ENCODE peak calls at places on chromosomes 1 and 21, in ten cellular contexts. One of them, this sample, is unnamed.

GRCh38 chr1:59504281-59504680 is 207.4 kb downstream of the FGGY start:
- DNase-seq in A172: no peak
- DNase-seq in NCI-H510A treated with DMSO at 0.1 percent for 48 hours: no peak
- DNase-seq in activated CD8-positive, alpha-beta memory T cell treated with anti-CD3 and anti-CD28 coated beads for 48 hours: no peak
- DNase-seq in tibial nerve: no peak
- DNase-seq in posterior cingulate gyrus: no peak
- DNase-seq in stimulated activated CD4-positive, alpha-beta T cell treated with anti-CD3 and anti-CD28 coated beads, Interleukin-12 subunit alpha, Interleukin-12 subunit beta, amount 100 ng/mL, for 4 hours: no peak
- DNase-seq in HT-29: no peak
- DNase-seq in NCI-H1105 treated with DMSO at 0.1 percent for 48 hours: no peak
- DNase-seq in adipocyte: no peak
- DNase-seq in this sample: no peak

GRCh38 chr1:23118957-23119792 is 49.5 kb downstream of the LUZP1 start:
- DNase-seq in activated CD8-positive, alpha-beta memory T cell treated with anti-CD3 and anti-CD28 coated beads for 48 hours: no peak
- DNase-seq in adipocyte: peak
- DNase-seq in posterior cingulate gyrus: no peak
- DNase-seq in stimulated activated CD4-positive, alpha-beta T cell treated with anti-CD3 and anti-CD28 coated beads, Interleukin-12 subunit alpha, Interleukin-12 subunit beta, amount 100 ng/mL, for 4 hours: no peak
- DNase-seq in tibial nerve: no peak
- DNase-seq in A172: no peak
- DNase-seq in HT-29: no peak
- DNase-seq in NCI-H510A treated with DMSO at 0.1 percent for 48 hours: no peak
- DNase-seq in NCI-H1105 treated with DMSO at 0.1 percent for 48 hours: no peak
- DNase-seq in this sample: no peak

GRCh38 chr1:62528015-62528414 is 69.3 kb upstream of the ANGPTL3 start:
- DNase-seq in NCI-H510A treated with DMSO at 0.1 percent for 48 hours: no peak
- DNase-seq in A172: no peak
- DNase-seq in adipocyte: no peak
- DNase-seq in tibial nerve: no peak
- DNase-seq in HT-29: no peak
- DNase-seq in posterior cingulate gyrus: no peak
- DNase-seq in NCI-H1105 treated with DMSO at 0.1 percent for 48 hours: no peak
- DNase-seq in stimulated activated CD4-positive, alpha-beta T cell treated with anti-CD3 and anti-CD28 coated beads, Interleukin-12 subunit alpha, Interleukin-12 subunit beta, amount 100 ng/mL, for 4 hours: no peak
- DNase-seq in activated CD8-positive, alpha-beta memory T cell treated with anti-CD3 and anti-CD28 coated beads for 48 hours: no peak
- DNase-seq in this sample: no peak

GRCh38 chr1:206112600-206113301 is 4.4 kb downstream of the AVPR1B start:
- DNase-seq in tibial nerve: no peak
- DNase-seq in NCI-H1105 treated with DMSO at 0.1 percent for 48 hours: no peak
- DNase-seq in A172: no peak
- DNase-seq in NCI-H510A treated with DMSO at 0.1 percent for 48 hours: no peak
- DNase-seq in activated CD8-positive, alpha-beta memory T cell treated with anti-CD3 and anti-CD28 coated beads for 48 hours: no peak
- DNase-seq in posterior cingulate gyrus: no peak
- DNase-seq in HT-29: peak
- DNase-seq in stimulated activated CD4-positive, alpha-beta T cell treated with anti-CD3 and anti-CD28 coated beads, Interleukin-12 subunit alpha, Interleukin-12 subunit beta, amount 100 ng/mL, for 4 hours: no peak
- DNase-seq in adipocyte: no peak
- DNase-seq in this sample: no peak

GRCh38 chr1:59669752-59670312 is 144.9 kb upstream of the HOOK1 start:
- DNase-seq in A172: peak
- DNase-seq in HT-29: no peak
- DNase-seq in adipocyte: peak
- DNase-seq in tibial nerve: peak
- DNase-seq in activated CD8-positive, alpha-beta memory T cell treated with anti-CD3 and anti-CD28 coated beads for 48 hours: no peak
- DNase-seq in NCI-H1105 treated with DMSO at 0.1 percent for 48 hours: no peak
- DNase-seq in posterior cingulate gyrus: peak
- DNase-seq in NCI-H510A treated with DMSO at 0.1 percent for 48 hours: no peak
- DNase-seq in stimulated activated CD4-positive, alpha-beta T cell treated with anti-CD3 and anti-CD28 coated beads, Interleukin-12 subunit alpha, Interleukin-12 subunit beta, amount 100 ng/mL, for 4 hours: no peak
- DNase-seq in this sample: no peak

GRCh38 chr1:23865543-23865930 is 2.6 kb downstream of the FUCA1 start:
- DNase-seq in adipocyte: peak
- DNase-seq in activated CD8-positive, alpha-beta memory T cell treated with anti-CD3 and anti-CD28 coated beads for 48 hours: no peak
- DNase-seq in NCI-H510A treated with DMSO at 0.1 percent for 48 hours: no peak
- DNase-seq in posterior cingulate gyrus: no peak
- DNase-seq in stimulated activated CD4-positive, alpha-beta T cell treated with anti-CD3 and anti-CD28 coated beads, Interleukin-12 subunit alpha, Interleukin-12 subunit beta, amount 100 ng/mL, for 4 hours: no peak
- DNase-seq in tibial nerve: no peak
- DNase-seq in NCI-H1105 treated with DMSO at 0.1 percent for 48 hours: no peak
- DNase-seq in HT-29: peak
- DNase-seq in A172: peak
- DNase-seq in this sample: no peak

GRCh38 chr1:175853681-175854080 is 110.3 kb upstream of the TNR start:
- DNase-seq in adipocyte: no peak
- DNase-seq in HT-29: no peak
- DNase-seq in stimulated activated CD4-positive, alpha-beta T cell treated with anti-CD3 and anti-CD28 coated beads, Interleukin-12 subunit alpha, Interleukin-12 subunit beta, amount 100 ng/mL, for 4 hours: no peak
- DNase-seq in tibial nerve: no peak
- DNase-seq in NCI-H1105 treated with DMSO at 0.1 percent for 48 hours: no peak
- DNase-seq in activated CD8-positive, alpha-beta memory T cell treated with anti-CD3 and anti-CD28 coated beads for 48 hours: no peak
- DNase-seq in posterior cingulate gyrus: no peak
- DNase-seq in NCI-H510A treated with DMSO at 0.1 percent for 48 hours: no peak
- DNase-seq in A172: no peak
- DNase-seq in this sample: no peak

GRCh38 chr1:4144349-4144971 is 244.4 kb upstream of the C1orf174 start:
- DNase-seq in tibial nerve: no peak
- DNase-seq in NCI-H1105 treated with DMSO at 0.1 percent for 48 hours: no peak
- DNase-seq in A172: no peak
- DNase-seq in posterior cingulate gyrus: no peak
- DNase-seq in NCI-H510A treated with DMSO at 0.1 percent for 48 hours: no peak
- DNase-seq in activated CD8-positive, alpha-beta memory T cell treated with anti-CD3 and anti-CD28 coated beads for 48 hours: no peak
- DNase-seq in HT-29: no peak
- DNase-seq in stimulated activated CD4-positive, alpha-beta T cell treated with anti-CD3 and anti-CD28 coated beads, Interleukin-12 subunit alpha, Interleukin-12 subunit beta, amount 100 ng/mL, for 4 hours: no peak
- DNase-seq in adipocyte: no peak
- DNase-seq in this sample: no peak

GRCh38 chr1:221741364-221741970 is 422 bp downstream of the DUSP10 start:
- DNase-seq in adipocyte: peak
- DNase-seq in NCI-H510A treated with DMSO at 0.1 percent for 48 hours: peak
- DNase-seq in HT-29: no peak
- DNase-seq in tibial nerve: no peak
- DNase-seq in NCI-H1105 treated with DMSO at 0.1 percent for 48 hours: peak
- DNase-seq in posterior cingulate gyrus: no peak
- DNase-seq in A172: peak
- DNase-seq in stimulated activated CD4-positive, alpha-beta T cell treated with anti-CD3 and anti-CD28 coated beads, Interleukin-12 subunit alpha, Interleukin-12 subunit beta, amount 100 ng/mL, for 4 hours: peak
- DNase-seq in activated CD8-positive, alpha-beta memory T cell treated with anti-CD3 and anti-CD28 coated beads for 48 hours: no peak
- DNase-seq in this sample: peak

GRCh38 chr1:12601690-12602632 is 16.0 kb downstream of the DHRS3 start:
- DNase-seq in NCI-H1105 treated with DMSO at 0.1 percent for 48 hours: no peak
- DNase-seq in NCI-H510A treated with DMSO at 0.1 percent for 48 hours: no peak
- DNase-seq in A172: peak
- DNase-seq in HT-29: peak
- DNase-seq in activated CD8-positive, alpha-beta memory T cell treated with anti-CD3 and anti-CD28 coated beads for 48 hours: no peak
- DNase-seq in tibial nerve: no peak
- DNase-seq in stimulated activated CD4-positive, alpha-beta T cell treated with anti-CD3 and anti-CD28 coated beads, Interleukin-12 subunit alpha, Interleukin-12 subunit beta, amount 100 ng/mL, for 4 hours: no peak
- DNase-seq in adipocyte: no peak
- DNase-seq in posterior cingulate gyrus: no peak
- DNase-seq in this sample: no peak

GRCh38 chr1:31762323-31762722 is 1.8 kb downstream of the ADGRB2 start:
- DNase-seq in tibial nerve: no peak
- DNase-seq in A172: no peak
- DNase-seq in HT-29: no peak
- DNase-seq in NCI-H1105 treated with DMSO at 0.1 percent for 48 hours: no peak
- DNase-seq in posterior cingulate gyrus: no peak
- DNase-seq in activated CD8-positive, alpha-beta memory T cell treated with anti-CD3 and anti-CD28 coated beads for 48 hours: no peak
- DNase-seq in adipocyte: no peak
- DNase-seq in stimulated activated CD4-positive, alpha-beta T cell treated with anti-CD3 and anti-CD28 coated beads, Interleukin-12 subunit alpha, Interleukin-12 subunit beta, amount 100 ng/mL, for 4 hours: no peak
- DNase-seq in NCI-H510A treated with DMSO at 0.1 percent for 48 hours: no peak
- DNase-seq in this sample: no peak

GRCh38 chr1:94539496-94539895 is 2.1 kb downstream of the F3 start:
- DNase-seq in NCI-H510A treated with DMSO at 0.1 percent for 48 hours: no peak
- DNase-seq in posterior cingulate gyrus: no peak
- DNase-seq in adipocyte: peak
- DNase-seq in tibial nerve: no peak
- DNase-seq in HT-29: no peak
- DNase-seq in A172: no peak
- DNase-seq in stimulated activated CD4-positive, alpha-beta T cell treated with anti-CD3 and anti-CD28 coated beads, Interleukin-12 subunit alpha, Interleukin-12 subunit beta, amount 100 ng/mL, for 4 hours: no peak
- DNase-seq in NCI-H1105 treated with DMSO at 0.1 percent for 48 hours: no peak
- DNase-seq in activated CD8-positive, alpha-beta memory T cell treated with anti-CD3 and anti-CD28 coated beads for 48 hours: no peak
- DNase-seq in this sample: no peak

GRCh38 chr1:245765241-245766000 is 610.6 kb downstream of the KIF26B start:
- DNase-seq in A172: peak
- DNase-seq in stimulated activated CD4-positive, alpha-beta T cell treated with anti-CD3 and anti-CD28 coated beads, Interleukin-12 subunit alpha, Interleukin-12 subunit beta, amount 100 ng/mL, for 4 hours: no peak
- DNase-seq in posterior cingulate gyrus: no peak
- DNase-seq in NCI-H1105 treated with DMSO at 0.1 percent for 48 hours: no peak
- DNase-seq in activated CD8-positive, alpha-beta memory T cell treated with anti-CD3 and anti-CD28 coated beads for 48 hours: no peak
- DNase-seq in tibial nerve: no peak
- DNase-seq in NCI-H510A treated with DMSO at 0.1 percent for 48 hours: no peak
- DNase-seq in adipocyte: peak
- DNase-seq in HT-29: no peak
- DNase-seq in this sample: no peak

GRCh38 chr1:17441265-17441992 is 2.0 kb upstream of the RCC2 start:
- DNase-seq in activated CD8-positive, alpha-beta memory T cell treated with anti-CD3 and anti-CD28 coated beads for 48 hours: no peak
- DNase-seq in NCI-H1105 treated with DMSO at 0.1 percent for 48 hours: no peak
- DNase-seq in stimulated activated CD4-positive, alpha-beta T cell treated with anti-CD3 and anti-CD28 coated beads, Interleukin-12 subunit alpha, Interleukin-12 subunit beta, amount 100 ng/mL, for 4 hours: no peak
- DNase-seq in NCI-H510A treated with DMSO at 0.1 percent for 48 hours: peak
- DNase-seq in adipocyte: peak
- DNase-seq in HT-29: peak
- DNase-seq in A172: peak
- DNase-seq in tibial nerve: no peak
- DNase-seq in posterior cingulate gyrus: no peak
- DNase-seq in this sample: no peak

GRCh38 chr1:195886000-195886399 is 722.2 kb downstream of the KCNT2 start:
- DNase-seq in stimulated activated CD4-positive, alpha-beta T cell treated with anti-CD3 and anti-CD28 coated beads, Interleukin-12 subunit alpha, Interleukin-12 subunit beta, amount 100 ng/mL, for 4 hours: no peak
- DNase-seq in NCI-H510A treated with DMSO at 0.1 percent for 48 hours: no peak
- DNase-seq in posterior cingulate gyrus: no peak
- DNase-seq in tibial nerve: no peak
- DNase-seq in adipocyte: no peak
- DNase-seq in HT-29: no peak
- DNase-seq in A172: no peak
- DNase-seq in activated CD8-positive, alpha-beta memory T cell treated with anti-CD3 and anti-CD28 coated beads for 48 hours: no peak
- DNase-seq in NCI-H1105 treated with DMSO at 0.1 percent for 48 hours: no peak
- DNase-seq in this sample: no peak

GRCh38 chr1:226772456-226773139 is 33.5 kb upstream of the ITPKB start:
- DNase-seq in A172: no peak
- DNase-seq in NCI-H1105 treated with DMSO at 0.1 percent for 48 hours: no peak
- DNase-seq in stimulated activated CD4-positive, alpha-beta T cell treated with anti-CD3 and anti-CD28 coated beads, Interleukin-12 subunit alpha, Interleukin-12 subunit beta, amount 100 ng/mL, for 4 hours: no peak
- DNase-seq in tibial nerve: no peak
- DNase-seq in NCI-H510A treated with DMSO at 0.1 percent for 48 hours: no peak
- DNase-seq in adipocyte: no peak
- DNase-seq in posterior cingulate gyrus: no peak
- DNase-seq in HT-29: no peak
- DNase-seq in activated CD8-positive, alpha-beta memory T cell treated with anti-CD3 and anti-CD28 coated beads for 48 hours: no peak
- DNase-seq in this sample: no peak

GRCh38 chr1:99766378-99766800 is at the start of gene FRRS1:
- DNase-seq in NCI-H1105 treated with DMSO at 0.1 percent for 48 hours: peak
- DNase-seq in adipocyte: peak
- DNase-seq in HT-29: peak
- DNase-seq in posterior cingulate gyrus: no peak
- DNase-seq in activated CD8-positive, alpha-beta memory T cell treated with anti-CD3 and anti-CD28 coated beads for 48 hours: peak
- DNase-seq in stimulated activated CD4-positive, alpha-beta T cell treated with anti-CD3 and anti-CD28 coated beads, Interleukin-12 subunit alpha, Interleukin-12 subunit beta, amount 100 ng/mL, for 4 hours: peak
- DNase-seq in A172: peak
- DNase-seq in NCI-H510A treated with DMSO at 0.1 percent for 48 hours: peak
- DNase-seq in tibial nerve: peak
- DNase-seq in this sample: no peak

GRCh38 chr1:24910751-24911650 is 19.1 kb downstream of the RUNX3 start:
- DNase-seq in stimulated activated CD4-positive, alpha-beta T cell treated with anti-CD3 and anti-CD28 coated beads, Interleukin-12 subunit alpha, Interleukin-12 subunit beta, amount 100 ng/mL, for 4 hours: no peak
- DNase-seq in A172: peak
- DNase-seq in posterior cingulate gyrus: no peak
- DNase-seq in NCI-H510A treated with DMSO at 0.1 percent for 48 hours: no peak
- DNase-seq in tibial nerve: no peak
- DNase-seq in NCI-H1105 treated with DMSO at 0.1 percent for 48 hours: no peak
- DNase-seq in activated CD8-positive, alpha-beta memory T cell treated with anti-CD3 and anti-CD28 coated beads for 48 hours: no peak
- DNase-seq in HT-29: no peak
- DNase-seq in adipocyte: no peak
- DNase-seq in this sample: no peak

GRCh38 chr21:46005081-46005480 is 23.5 kb downstream of the COL6A1 start:
- DNase-seq in A172: no peak
- DNase-seq in NCI-H510A treated with DMSO at 0.1 percent for 48 hours: no peak
- DNase-seq in posterior cingulate gyrus: no peak
- DNase-seq in adipocyte: no peak
- DNase-seq in activated CD8-positive, alpha-beta memory T cell treated with anti-CD3 and anti-CD28 coated beads for 48 hours: no peak
- DNase-seq in stimulated activated CD4-positive, alpha-beta T cell treated with anti-CD3 and anti-CD28 coated beads, Interleukin-12 subunit alpha, Interleukin-12 subunit beta, amount 100 ng/mL, for 4 hours: no peak
- DNase-seq in tibial nerve: no peak
- DNase-seq in NCI-H1105 treated with DMSO at 0.1 percent for 48 hours: no peak
- DNase-seq in HT-29: no peak
- DNase-seq in this sample: no peak

GRCh38 chr1:66642992-66643391 is 109.0 kb downstream of the SGIP1 start:
- DNase-seq in A172: no peak
- DNase-seq in posterior cingulate gyrus: no peak
- DNase-seq in tibial nerve: no peak
- DNase-seq in NCI-H1105 treated with DMSO at 0.1 percent for 48 hours: no peak
- DNase-seq in stimulated activated CD4-positive, alpha-beta T cell treated with anti-CD3 and anti-CD28 coated beads, Interleukin-12 subunit alpha, Interleukin-12 subunit beta, amount 100 ng/mL, for 4 hours: no peak
- DNase-seq in activated CD8-positive, alpha-beta memory T cell treated with anti-CD3 and anti-CD28 coated beads for 48 hours: no peak
- DNase-seq in NCI-H510A treated with DMSO at 0.1 percent for 48 hours: no peak
- DNase-seq in HT-29: no peak
- DNase-seq in adipocyte: no peak
- DNase-seq in this sample: no peak

GRCh38 chr1:18836654-18837053 is 22.8 kb downstream of the TAS1R2 start:
- DNase-seq in tibial nerve: no peak
- DNase-seq in A172: no peak
- DNase-seq in activated CD8-positive, alpha-beta memory T cell treated with anti-CD3 and anti-CD28 coated beads for 48 hours: no peak
- DNase-seq in NCI-H510A treated with DMSO at 0.1 percent for 48 hours: no peak
- DNase-seq in posterior cingulate gyrus: no peak
- DNase-seq in adipocyte: no peak
- DNase-seq in NCI-H1105 treated with DMSO at 0.1 percent for 48 hours: no peak
- DNase-seq in stimulated activated CD4-positive, alpha-beta T cell treated with anti-CD3 and anti-CD28 coated beads, Interleukin-12 subunit alpha, Interleukin-12 subunit beta, amount 100 ng/mL, for 4 hours: no peak
- DNase-seq in HT-29: no peak
- DNase-seq in this sample: no peak

GRCh38 chr1:116506132-116507004 is 64.5 kb downstream of the CD58 start:
- DNase-seq in NCI-H510A treated with DMSO at 0.1 percent for 48 hours: peak
- DNase-seq in activated CD8-positive, alpha-beta memory T cell treated with anti-CD3 and anti-CD28 coated beads for 48 hours: no peak
- DNase-seq in HT-29: no peak
- DNase-seq in stimulated activated CD4-positive, alpha-beta T cell treated with anti-CD3 and anti-CD28 coated beads, Interleukin-12 subunit alpha, Interleukin-12 subunit beta, amount 100 ng/mL, for 4 hours: no peak
- DNase-seq in NCI-H1105 treated with DMSO at 0.1 percent for 48 hours: no peak
- DNase-seq in tibial nerve: no peak
- DNase-seq in adipocyte: no peak
- DNase-seq in posterior cingulate gyrus: no peak
- DNase-seq in A172: peak
- DNase-seq in this sample: no peak

GRCh38 chr1:15384301-15384901 is 25.3 kb upstream of the EFHD2 start:
- DNase-seq in tibial nerve: no peak
- DNase-seq in NCI-H1105 treated with DMSO at 0.1 percent for 48 hours: no peak
- DNase-seq in A172: no peak
- DNase-seq in NCI-H510A treated with DMSO at 0.1 percent for 48 hours: no peak
- DNase-seq in adipocyte: peak
- DNase-seq in activated CD8-positive, alpha-beta memory T cell treated with anti-CD3 and anti-CD28 coated beads for 48 hours: no peak
- DNase-seq in stimulated activated CD4-positive, alpha-beta T cell treated with anti-CD3 and anti-CD28 coated beads, Interleukin-12 subunit alpha, Interleukin-12 subunit beta, amount 100 ng/mL, for 4 hours: no peak
- DNase-seq in posterior cingulate gyrus: peak
- DNase-seq in HT-29: no peak
- DNase-seq in this sample: peak

GRCh38 chr1:10680487-10680886 is 116.0 kb downstream of the CASZ1 start:
- DNase-seq in NCI-H1105 treated with DMSO at 0.1 percent for 48 hours: no peak
- DNase-seq in posterior cingulate gyrus: no peak
- DNase-seq in NCI-H510A treated with DMSO at 0.1 percent for 48 hours: no peak
- DNase-seq in A172: no peak
- DNase-seq in adipocyte: no peak
- DNase-seq in HT-29: peak
- DNase-seq in stimulated activated CD4-positive, alpha-beta T cell treated with anti-CD3 and anti-CD28 coated beads, Interleukin-12 subunit alpha, Interleukin-12 subunit beta, amount 100 ng/mL, for 4 hours: no peak
- DNase-seq in activated CD8-positive, alpha-beta memory T cell treated with anti-CD3 and anti-CD28 coated beads for 48 hours: no peak
- DNase-seq in tibial nerve: no peak
- DNase-seq in this sample: no peak

GRCh38 chr1:21834666-21835065 is 22.6 kb downstream of the LDLRAD2 start:
- DNase-seq in activated CD8-positive, alpha-beta memory T cell treated with anti-CD3 and anti-CD28 coated beads for 48 hours: no peak
- DNase-seq in HT-29: no peak
- DNase-seq in NCI-H1105 treated with DMSO at 0.1 percent for 48 hours: no peak
- DNase-seq in stimulated activated CD4-positive, alpha-beta T cell treated with anti-CD3 and anti-CD28 coated beads, Interleukin-12 subunit alpha, Interleukin-12 subunit beta, amount 100 ng/mL, for 4 hours: no peak
- DNase-seq in adipocyte: no peak
- DNase-seq in NCI-H510A treated with DMSO at 0.1 percent for 48 hours: no peak
- DNase-seq in posterior cingulate gyrus: no peak
- DNase-seq in A172: no peak
- DNase-seq in tibial nerve: no peak
- DNase-seq in this sample: no peak

GRCh38 chr1:49171941-49172593 is 395.4 kb upstream of the BEND5 start:
- DNase-seq in adipocyte: no peak
- DNase-seq in activated CD8-positive, alpha-beta memory T cell treated with anti-CD3 and anti-CD28 coated beads for 48 hours: no peak
- DNase-seq in HT-29: no peak
- DNase-seq in posterior cingulate gyrus: no peak
- DNase-seq in tibial nerve: no peak
- DNase-seq in NCI-H510A treated with DMSO at 0.1 percent for 48 hours: no peak
- DNase-seq in NCI-H1105 treated with DMSO at 0.1 percent for 48 hours: no peak
- DNase-seq in A172: no peak
- DNase-seq in stimulated activated CD4-positive, alpha-beta T cell treated with anti-CD3 and anti-CD28 coated beads, Interleukin-12 subunit alpha, Interleukin-12 subunit beta, amount 100 ng/mL, for 4 hours: no peak
- DNase-seq in this sample: no peak

GRCh38 chr1:22739648-22740385 is 29.2 kb downstream of the EPHB2 start:
- DNase-seq in tibial nerve: peak
- DNase-seq in adipocyte: no peak
- DNase-seq in posterior cingulate gyrus: no peak
- DNase-seq in activated CD8-positive, alpha-beta memory T cell treated with anti-CD3 and anti-CD28 coated beads for 48 hours: no peak
- DNase-seq in NCI-H1105 treated with DMSO at 0.1 percent for 48 hours: no peak
- DNase-seq in NCI-H510A treated with DMSO at 0.1 percent for 48 hours: no peak
- DNase-seq in HT-29: peak
- DNase-seq in A172: peak
- DNase-seq in stimulated activated CD4-positive, alpha-beta T cell treated with anti-CD3 and anti-CD28 coated beads, Interleukin-12 subunit alpha, Interleukin-12 subunit beta, amount 100 ng/mL, for 4 hours: no peak
- DNase-seq in this sample: no peak

GRCh38 chr1:168225476-168226190 is at the start of gene SFT2D2:
- DNase-seq in NCI-H1105 treated with DMSO at 0.1 percent for 48 hours: peak
- DNase-seq in NCI-H510A treated with DMSO at 0.1 percent for 48 hours: peak
- DNase-seq in HT-29: peak
- DNase-seq in A172: peak
- DNase-seq in posterior cingulate gyrus: peak
- DNase-seq in tibial nerve: peak
- DNase-seq in stimulated activated CD4-positive, alpha-beta T cell treated with anti-CD3 and anti-CD28 coated beads, Interleukin-12 subunit alpha, Interleukin-12 subunit beta, amount 100 ng/mL, for 4 hours: peak
- DNase-seq in activated CD8-positive, alpha-beta memory T cell treated with anti-CD3 and anti-CD28 coated beads for 48 hours: peak
- DNase-seq in adipocyte: peak
- DNase-seq in this sample: peak

This sample was measured in glutamatergic neuron.